ENCODE peak calls at places on chromosomes 13 and 19, in six cellular contexts. M is A549, J is gastrocnemius medialis, T is upper lobe of left lung, D is H1, R is testis. N is an unnamed sample.

GRCh38 chr13:65472336-65472735 is 1757.8 kb downstream of the PCDH9 start:
- DNase-seq in M (no peak), J (no peak), T (no peak), D (no peak), R (no peak), N (no peak)

GRCh38 chr19:42005504-42005903 is 11.5 kb upstream of the ATP1A3 start:
- DNase-seq in M (no peak), J (no peak), T (peak), D (no peak), R (no peak), N (no peak)

GRCh38 chr13:34708914-34709313 is 233.2 kb upstream of the NBEA start:
- DNase-seq in M (no peak), J (no peak), T (no peak), D (no peak), R (no peak), N (no peak)

GRCh38 chr13:20174656-20175405 is 14.0 kb upstream of the GJA3 start:
- DNase-seq in M (peak), J (peak), T (peak), D (no peak), R (peak), N (no peak)

GRCh38 chr13:91714726-91715334 is 316.4 kb downstream of the GPC5 start:
- DNase-seq in M (no peak), J (no peak), T (no peak), D (no peak), R (peak), N (no peak)

GRCh38 chr13:80173224-80173623 is 167.7 kb downstream of the SPRY2 start:
- DNase-seq in M (no peak), J (peak), T (no peak), D (no peak), R (no peak), N (no peak)

GRCh38 chr19:20664917-20665781 is 3.8 kb upstream of the ZNF626 start:
- DNase-seq in M (no peak), J (no peak), T (no peak), D (no peak), R (peak), N (no peak)

GRCh38 chr13:44719857-44720671 is 143.9 kb upstream of the TSC22D1 start:
- DNase-seq in M (peak), J (peak), T (no peak), D (no peak), R (no peak), N (no peak)

GRCh38 chr13:59261928-59262488 is 901.7 kb downstream of the DIAPH3 start:
- DNase-seq in M (peak), J (no peak), T (no peak), D (peak), R (peak), N (no peak)

GRCh38 chr19:41325947-41326706 is 16.2 kb downstream of the CCDC97 start:
- DNase-seq in M (no peak), J (no peak), T (peak), D (peak), R (no peak), N (no peak)

GRCh38 chr19:43743059-43743458 is 11.7 kb downstream of the SMG9 start:
- DNase-seq in M (no peak), J (no peak), T (no peak), D (no peak), R (no peak), N (no peak)

GRCh38 chr19:30228113-30228725 is 144.0 kb upstream of the ZNF536 start:
- DNase-seq in M (no peak), J (no peak), T (no peak), D (peak), R (no peak), N (no peak)

GRCh38 chr19:47315125-47315821 is 5.6 kb downstream of the C5AR1 start:
- DNase-seq in M (peak), J (peak), T (no peak), D (no peak), R (peak), N (no peak)

GRCh38 chr13:18952225-18953016 is 229.2 kb downstream of the TUBA3C start:
- DNase-seq in M (no peak), J (no peak), T (peak), D (no peak), R (no peak), N (no peak)

GRCh38 chr19:1211494-1212234 is 6.1 kb downstream of the STK11 start:
- DNase-seq in M (peak), J (no peak), T (peak), D (no peak), R (peak), N (no peak)

GRCh38 chr19:489418-490196 is 6.7 kb upstream of the MADCAM1 start:
- DNase-seq in M (no peak), J (no peak), T (peak), D (peak), R (no peak), N (no peak)

GRCh38 chr13:97562962-97563361 is 129.0 kb downstream of the RAP2A start:
- DNase-seq in M (no peak), J (no peak), T (no peak), D (no peak), R (no peak), N (no peak)

GRCh38 chr13:45949161-45949560 is 97.6 kb upstream of the SIAH3 start:
- DNase-seq in M (no peak), J (no peak), T (no peak), D (no peak), R (no peak), N (no peak)

GRCh38 chr13:114109646-114110045 is 22.8 kb downstream of the RASA3 start:
- DNase-seq in M (no peak), J (peak), T (peak), D (no peak), R (no peak), N (no peak)

GRCh38 chr13:40149611-40150283 is 494.3 kb downstream of the COG6 start:
- DNase-seq in M (peak), J (no peak), T (no peak), D (no peak), R (no peak), N (no peak)

GRCh38 chr13:40813662-40814454 is 24.4 kb downstream of the SLC25A15 start:
- DNase-seq in M (peak), J (no peak), T (peak), D (peak), R (no peak), N (no peak)

GRCh38 chr13:29137995-29138394 is 317.9 kb downstream of the MTUS2 start:
- DNase-seq in M (no peak), J (no peak), T (no peak), D (no peak), R (no peak), N (no peak)

GRCh38 chr19:31957711-31958110 is 387.7 kb upstream of the ZNF507 start:
- DNase-seq in M (no peak), J (no peak), T (no peak), D (no peak), R (no peak), N (no peak)

GRCh38 chr19:15161028-15161984 is 39.5 kb downstream of the NOTCH3 start:
- DNase-seq in M (peak), J (no peak), T (peak), D (no peak), R (peak), N (no peak)

GRCh38 chr19:10134040-10134439 is 14.3 kb upstream of the EIF3G start:
- DNase-seq in M (no peak), J (no peak), T (peak), D (no peak), R (no peak), N (no peak)

GRCh38 chr13:32824671-32825070 is 191.6 kb upstream of the KL start:
- DNase-seq in M (peak), J (no peak), T (no peak), D (no peak), R (no peak), N (no peak)

GRCh38 chr19:1161716-1162115 is 12.4 kb downstream of the SBNO2 start:
- DNase-seq in M (peak), J (peak), T (peak), D (no peak), R (no peak), N (no peak)

GRCh38 chr13:80946008-80946802 is 605.3 kb upstream of the SPRY2 start:
- DNase-seq in M (no peak), J (no peak), T (no peak), D (no peak), R (no peak), N (no peak)

GRCh38 chr19:872266-872951 is 12.9 kb downstream of the CFD start:
- DNase-seq in M (peak), J (no peak), T (peak), D (no peak), R (peak), N (no peak)

GRCh38 chr13:37138169-37138568 is 32.7 kb upstream of the CSNK1A1L start:
- DNase-seq in M (peak), J (no peak), T (no peak), D (no peak), R (no peak), N (no peak)
- TF ChIP-seq CTCF in M (no peak), J (no peak), T (no peak), D (peak), R (no peak), N (no peak)

GRCh38 chr19:6766357-6767080 is 716 bp downstream of the SH2D3A start:
- DNase-seq in M (peak), J (no peak), T (no peak), D (no peak), R (no peak), N (no peak)
- H3K4me3 ChIP-seq in M (peak), J (no peak), T (peak), D (peak), R (no peak), N (peak)

DNA sequence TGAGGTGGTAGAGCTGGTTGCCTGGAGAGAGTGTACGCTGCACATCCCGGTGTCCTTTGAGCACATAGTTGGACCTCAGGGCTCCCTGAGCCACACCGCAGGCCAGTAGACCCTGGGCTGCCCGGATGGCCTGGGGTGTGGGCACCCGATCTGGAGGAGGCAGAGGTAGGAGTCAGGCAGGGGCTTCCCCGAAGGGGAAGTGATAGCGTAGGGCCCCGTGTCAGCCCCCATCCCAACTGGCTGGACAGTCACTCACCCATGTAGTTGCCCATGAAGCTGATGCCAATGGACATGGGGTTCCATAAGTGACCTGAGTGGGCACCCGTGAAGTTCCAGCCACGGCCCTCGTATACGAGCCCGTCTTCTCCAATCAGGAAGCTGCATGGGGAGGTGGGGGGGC is 3.6 kb downstream of the PGLYRP1 start:
- DNase-seq in M (no peak), J (no peak), T (no peak), D (no peak), R (no peak), N (no peak)
- TF ChIP-seq POLR2A in M (no peak), J (no peak), T (no peak), D (no peak), R (no peak), N (no peak)

GRCh38 chr13:43242040-43242439 is 218.7 kb downstream of the DNAJC15 start:
- DNase-seq in M (no peak), J (no peak), T (no peak), D (no peak), R (no peak), N (no peak)

GRCh38 chr13:43240278-43240677 is 216.9 kb downstream of the DNAJC15 start:
- DNase-seq in M (no peak), J (no peak), T (no peak), D (no peak), R (no peak), N (no peak)

GRCh38 chr13:43238341-43239083 is 215.1 kb downstream of the DNAJC15 start:
- DNase-seq in M (no peak), J (no peak), T (no peak), D (no peak), R (no peak), N (no peak)

GRCh38 chr13:43237616-43238015 is 214.2 kb downstream of the DNAJC15 start:
- DNase-seq in M (no peak), J (no peak), T (no peak), D (no peak), R (no peak), N (no peak)

DNA sequence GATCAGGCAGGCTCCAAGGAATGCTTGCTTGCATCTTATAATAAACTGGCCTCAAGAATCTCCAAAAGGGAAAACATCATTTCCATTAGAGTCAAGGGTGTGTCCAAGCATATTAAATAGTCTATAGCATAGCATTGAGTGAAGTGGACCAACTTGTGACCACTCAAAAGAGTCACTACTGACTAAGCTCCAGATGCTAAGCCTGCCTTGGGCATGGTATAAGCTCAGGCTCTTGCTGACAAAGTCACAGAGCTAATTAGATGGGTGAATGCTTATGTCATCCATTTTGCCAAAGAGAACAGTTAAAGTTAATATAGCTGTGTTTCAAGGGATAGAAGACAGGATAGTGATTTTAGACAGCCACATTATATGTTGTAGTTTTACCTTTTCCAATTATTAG is 216.1 kb downstream of the DNAJC15 start:
- DNase-seq in M (no peak), J (no peak), T (no peak), D (no peak), R (no peak), N (no peak)
- TF ChIP-seq CTCF in M (no peak), J (no peak), T (no peak), D (no peak), R (no peak), N (no peak)

GRCh38 chr19:7986321-7987083 is 18.9 kb downstream of the ELAVL1 start:
- DNase-seq in M (peak), J (no peak), T (no peak), D (no peak), R (no peak), N (no peak)
- H3K4me3 ChIP-seq in M (no peak), J (peak), T (no peak), D (no peak), R (no peak), N (no peak)

N was measured in vagina.